ENCODE peak calls at places on chromosome 19, in five cellular contexts. B is neural progenitor cell, T is H1, E is GM23338, A is GM23248. S is an unnamed sample.

GRCh38 chr19:34475975-34476594 is 5.5 kb upstream of the WTIP start:
- DNase-seq in E (peak), B (no peak), T (no peak), A (peak), S (no peak)

GRCh38 chr19:11067356-11068113 is 21.7 kb upstream of the LDLR start:
- DNase-seq in B (no peak), E (no peak), A (peak), T (no peak), S (no peak)

GRCh38 chr19:8638078-8638619 is 7.7 kb downstream of the NFILZ start:
- DNase-seq in A (no peak), B (no peak), T (no peak), E (no peak), S (peak)

GRCh38 chr19:40745402-40745780 is 4.9 kb downstream of the ACTMAP start:
- DNase-seq in A (peak), E (no peak), B (no peak), T (no peak), S (no peak)

GRCh38 chr19:55160128-55160985 is 2.8 kb upstream of the TNNI3 start:
- DNase-seq in T (peak), A (peak), E (peak), B (peak), S (peak)

GRCh38 chr19:39410620-39411005 is 1.9 kb upstream of the PLEKHG2 start:
- DNase-seq in B (peak), T (no peak), A (peak), E (no peak), S (no peak)

GRCh38 chr19:46404884-46405658 is 8.3 kb downstream of the CCDC8 start:
- DNase-seq in T (no peak), A (no peak), E (peak), B (peak), S (peak)

GRCh38 chr19:18701250-18701608 is 17.7 kb downstream of the CRTC1 start:
- DNase-seq in T (no peak), A (no peak), E (no peak), B (no peak), S (no peak)

GRCh38 chr19:5298502-5298901 is 42.1 kb downstream of the PTPRS start:
- DNase-seq in B (no peak), A (no peak), T (no peak), E (no peak), S (no peak)

GRCh38 chr19:42191855-42192254 is 25.6 kb downstream of the DEDD2 start:
- DNase-seq in B (no peak), A (peak), E (no peak), T (no peak), S (no peak)

GRCh38 chr19:38850976-38851621 is 1.3 kb upstream of the HNRNPL start:
- DNase-seq in E (peak), A (peak), B (peak), T (no peak), S (peak)

GRCh38 chr19:18023596-18024212 is 15.7 kb downstream of the ARRDC2 start:
- DNase-seq in T (no peak), B (no peak), A (no peak), E (no peak), S (peak)

GRCh38 chr19:13574933-13575332 is 68.7 kb upstream of the CACNA1A start:
- DNase-seq in T (no peak), E (peak), B (peak), A (peak), S (no peak)

GRCh38 chr19:13872695-13873389 is 4.1 kb upstream of the NANOS3 start:
- DNase-seq in E (peak), A (no peak), T (no peak), B (peak), S (peak)

GRCh38 chr19:58498316-58499020 is 13.3 kb downstream of the SLC27A5 start:
- DNase-seq in B (no peak), T (no peak), A (no peak), E (no peak), S (no peak)

GRCh38 chr19:3358392-3358918 is 7.9 kb upstream of the NFIC start:
- DNase-seq in E (no peak), T (no peak), B (peak), A (no peak), S (no peak)
- TF ChIP-seq EZH2 in E (peak), T (peak), B (peak), A (no peak), S (no peak)

GRCh38 chr19:3193256-3194062 is 7.7 kb downstream of the NCLN start:
- DNase-seq in T (no peak), B (no peak), E (no peak), A (no peak), S (no peak)
- H3K4me3 ChIP-seq in T (no peak), B (no peak), E (no peak), A (no peak), S (no peak)

DNA sequence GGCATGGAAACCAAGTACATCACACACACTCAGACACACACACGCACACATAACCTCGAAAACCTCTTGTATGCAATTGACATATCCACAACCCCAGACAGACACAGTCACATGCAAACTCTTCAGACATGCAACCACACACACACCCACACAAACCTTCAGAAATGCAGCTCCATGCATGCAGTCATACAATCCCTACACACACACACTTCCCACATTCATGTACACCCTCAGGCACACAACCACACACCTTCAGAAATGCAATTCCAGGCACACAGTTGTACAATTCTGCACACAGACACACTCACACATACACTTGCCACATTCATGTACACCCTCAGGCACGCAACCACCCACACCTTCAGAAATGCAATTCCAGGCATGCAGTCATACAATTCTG is 1.3 kb downstream of the SLC1A6 start:
- DNase-seq in B (no peak), A (no peak), E (no peak), T (no peak), S (no peak)
- TF ChIP-seq EZH2 in B (no peak), A (no peak), E (no peak), T (no peak), S (no peak)

GRCh38 chr19:49678970-49679831 is 2.1 kb downstream of the PRMT1 start:
- DNase-seq in A (peak), B (no peak), T (no peak), E (no peak), S (no peak)
- H3K4me3 ChIP-seq in A (peak), B (peak), T (no peak), E (peak), S (peak)

GRCh38 chr19:1750343-1751021 is 2.8 kb upstream of the ONECUT3 start:
- DNase-seq in E (no peak), T (no peak), A (no peak), B (no peak), S (no peak)
- TF ChIP-seq EZH2 in E (peak), T (no peak), A (peak), B (no peak), S (no peak)

S was measured in A673.